ENCODE peak calls at places on chromosome 4, in nine cellular contexts. R, O, G, B, E, Q, T, V and P are unnamed samples.

GRCh38 chr4:128459547-128459946 is 171.9 kb upstream of the PGRMC2 start:
- DNase-seq in T (no peak), G (no peak), V (no peak), Q (no peak), O (no peak), E (no peak), B (no peak), R (no peak), P (no peak)

GRCh38 chr4:4618846-4619245 is 77.0 kb upstream of the STX18 start:
- DNase-seq in E (no peak), V (no peak), G (no peak), R (no peak), B (no peak), Q (no peak), O (no peak), T (no peak), P (no peak)

GRCh38 chr4:182556576-182556975 is 313.4 kb downstream of the TENM3 start:
- DNase-seq in V (no peak), T (no peak), Q (peak), R (peak), O (no peak), E (no peak), B (no peak), G (no peak), P (no peak)

GRCh38 chr4:155025762-155026457 is 182.5 kb upstream of the NPY2R start:
- DNase-seq in V (peak), T (no peak), B (peak), Q (no peak), G (peak), E (peak), R (peak), O (no peak), P (no peak)

GRCh38 chr4:174764105-174764729 is 64.8 kb downstream of the GLRA3 start:
- DNase-seq in E (peak), G (no peak), R (peak), B (no peak), T (peak), Q (peak), O (no peak), V (peak), P (peak)

GRCh38 chr4:136731025-136731424 is 801.3 kb downstream of the PCDH18 start:
- DNase-seq in T (no peak), V (no peak), O (no peak), B (no peak), R (no peak), E (no peak), Q (no peak), G (no peak), P (no peak)

GRCh38 chr4:130851932-130852331 is 1756.0 kb downstream of the C4orf33 start:
- DNase-seq in V (no peak), Q (no peak), B (no peak), G (no peak), E (no peak), T (no peak), O (no peak), R (no peak), P (no peak)

GRCh38 chr4:89915937-89916336 is 21.3 kb downstream of the MMRN1 start:
- DNase-seq in E (no peak), Q (no peak), T (no peak), G (no peak), O (no peak), B (no peak), V (no peak), R (no peak), P (no peak)

GRCh38 chr4:82886145-82886942 is 4.6 kb downstream of the SEC31A start:
- DNase-seq in V (no peak), B (no peak), R (no peak), T (no peak), E (peak), Q (no peak), O (no peak), G (no peak), P (no peak)

GRCh38 chr4:157128395-157128794 is 52.4 kb downstream of the GLRB start:
- DNase-seq in O (no peak), Q (peak), T (peak), G (no peak), E (no peak), V (peak), R (peak), B (no peak), P (no peak)
- TF ChIP-seq CTCF in O (peak), Q (peak), T (peak), G (no peak), E (peak), V (peak), R (peak), B (no peak), P (no peak)

DNA sequence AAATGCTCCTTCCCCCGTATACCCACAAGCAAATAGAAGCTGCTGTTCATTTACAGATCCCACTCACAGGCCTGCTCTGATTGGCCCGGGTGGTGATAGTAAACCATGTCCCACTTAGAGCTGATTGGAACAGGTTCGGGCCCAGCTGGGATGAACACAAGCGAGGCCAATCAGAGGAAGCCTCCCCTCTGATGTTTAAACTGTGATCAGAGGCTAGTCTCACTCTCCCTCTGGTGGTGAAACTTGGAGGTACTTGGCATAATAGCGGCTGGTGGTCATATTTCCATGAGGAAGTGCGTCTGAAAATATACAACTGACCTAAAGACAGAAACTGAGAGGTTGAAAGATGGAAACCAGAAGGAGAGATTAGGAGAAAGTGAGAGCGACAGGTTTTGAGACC is 51.5 kb upstream of the TRPC3 start:
- DNase-seq in B (no peak), T (peak), G (peak), V (peak), Q (no peak), R (no peak), O (no peak), E (peak), P (peak)
- TF ChIP-seq CTCF in B (no peak), T (peak), G (peak), V (peak), Q (peak), R (peak), O (peak), E (peak), P (peak)

GRCh38 chr4:38318737-38319455 is 345.1 kb upstream of the KLF3 start:
- DNase-seq in V (peak), G (peak), T (peak), Q (peak), R (peak), O (no peak), B (peak), E (peak), P (peak)
- TF ChIP-seq CTCF in V (peak), G (no peak), T (no peak), Q (peak), R (no peak), O (no peak), B (no peak), E (peak), P (peak)

DNA sequence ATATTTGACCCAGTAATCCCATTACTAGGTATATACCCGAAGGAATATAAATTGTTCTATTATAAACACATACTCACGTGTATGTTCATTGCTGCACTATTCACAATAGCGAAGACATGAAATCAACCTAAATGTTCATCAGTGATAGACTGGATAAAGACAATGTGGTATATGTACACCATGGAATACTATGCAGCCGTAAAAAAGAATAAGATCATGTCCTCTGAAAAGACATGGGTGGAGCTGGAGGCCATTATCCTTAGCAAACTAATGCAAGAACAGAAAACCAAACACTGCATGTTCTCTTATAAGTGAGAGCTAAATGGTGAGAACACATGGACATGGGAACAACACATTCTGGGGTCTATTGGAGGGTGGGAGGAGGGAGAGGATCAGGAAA is 36.5 kb downstream of the NUDT9 start:
- DNase-seq in T (no peak), O (no peak), R (no peak), G (no peak), B (no peak), V (no peak), Q (no peak), E (no peak), P (no peak)
- TF ChIP-seq CTCF in T (no peak), O (no peak), R (no peak), G (no peak), B (no peak), V (no peak), Q (no peak), E (no peak), P (no peak)

GRCh38 chr4:7389719-7390118 is 45.0 kb downstream of the PSAPL1 start:
- DNase-seq in V (no peak), Q (no peak), O (peak), B (peak), G (no peak), T (no peak), E (no peak), R (no peak), P (no peak)

GRCh38 chr4:7388627-7389026 is 46.1 kb downstream of the PSAPL1 start:
- DNase-seq in E (no peak), Q (no peak), R (no peak), B (no peak), O (peak), T (no peak), V (no peak), G (no peak), P (no peak)

GRCh38 chr4:7390366-7390765 is 44.4 kb downstream of the PSAPL1 start:
- DNase-seq in E (no peak), Q (no peak), V (no peak), T (no peak), G (peak), O (peak), R (no peak), B (no peak), P (no peak)

GRCh38 chr4:7387925-7388324 is 46.8 kb downstream of the PSAPL1 start:
- DNase-seq in Q (no peak), G (no peak), T (no peak), E (no peak), V (no peak), B (peak), O (peak), R (no peak), P (no peak)

DNA sequence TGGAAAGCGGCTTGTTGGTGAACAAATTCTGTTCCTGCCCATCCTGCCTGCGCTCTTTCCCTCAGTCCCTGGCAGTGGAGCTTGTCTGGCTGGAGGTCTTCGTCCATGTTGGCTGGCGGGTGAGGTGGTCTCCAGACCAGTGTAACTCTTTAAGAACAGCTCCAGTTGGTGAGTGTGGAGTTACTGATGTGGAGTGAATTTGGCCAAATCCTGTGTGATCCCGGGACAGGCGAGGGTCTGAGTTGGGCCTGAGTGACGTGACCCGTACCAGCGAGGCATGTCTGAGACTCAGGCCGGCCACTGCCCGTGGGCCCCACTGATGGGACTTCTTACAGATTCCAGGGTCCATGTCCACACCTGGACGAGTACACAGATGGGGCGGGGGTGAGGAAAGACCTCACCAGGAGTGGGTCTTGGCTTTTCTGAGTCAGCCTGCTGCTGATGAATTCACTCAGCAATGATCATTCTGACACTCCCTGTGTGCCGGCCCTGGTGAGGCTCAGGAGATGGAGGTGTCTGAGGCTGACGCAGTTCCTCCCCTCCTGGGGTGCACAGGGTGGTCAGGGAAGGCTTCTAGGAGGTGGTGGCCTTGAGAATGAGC is 45.5 kb downstream of the PSAPL1 start:
- DNase-seq in G (no peak), E (no peak), T (no peak), V (no peak), B (peak), R (no peak), Q (no peak), O (peak), P (no peak)
- TF ChIP-seq CTCF in G (no peak), E (no peak), T (no peak), V (no peak), B (no peak), R (no peak), Q (no peak), O (no peak), P (no peak)

GRCh38 chr4:163331629-163332360 is 601 bp downstream of the NPY1R start:
- DNase-seq in E (no peak), B (peak), V (no peak), G (peak), R (peak), T (no peak), Q (no peak), O (no peak), P (no peak)
- TF ChIP-seq CTCF in E (no peak), B (no peak), V (no peak), G (no peak), R (no peak), T (peak), Q (no peak), O (peak), P (no peak)

GRCh38 chr4:24598025-24598424 is 13.7 kb upstream of the DHX15 start:
- DNase-seq in B (peak), Q (no peak), T (no peak), O (no peak), G (no peak), R (no peak), E (peak), V (no peak), P (no peak)
- TF ChIP-seq CTCF in B (no peak), Q (no peak), T (no peak), O (no peak), G (no peak), R (no peak), E (no peak), V (no peak), P (no peak)